ENCODE peak calls at places on chromosomes 11 and 22, in six cellular contexts. U is mesenchymal stem cell, H is Peyer's patch, T is GM23248, F is sigmoid colon, I is cardiac muscle cell. C is an unnamed sample. For H3K36me3, the result is how much of the 10 kb centered on the place peaks cover.

GRCh38 chr11:126646701-126647209 is 291.3 kb downstream of the ST3GAL4 start:
- DNase-seq in T (peak), I (no peak), H (no peak), F (no peak), U (no peak), C (no peak)

GRCh38 chr22:44925465-44926123 is 84.2 kb downstream of the PHF21B start:
- DNase-seq in H (no peak), T (no peak), U (no peak), F (peak), I (no peak), C (no peak)

GRCh38 chr11:71500601-71501021 is 26.5 kb upstream of the KRTAP5-7 start:
- DNase-seq in T (no peak), F (no peak), U (no peak), H (no peak), I (no peak), C (peak)

GRCh38 chr11:126647735-126648134 is 292.2 kb downstream of the ST3GAL4 start:
- DNase-seq in U (peak), I (no peak), T (peak), F (no peak), H (no peak), C (no peak)

GRCh38 chr11:126469308-126469707 is 113.8 kb downstream of the ST3GAL4 start:
- DNase-seq in U (no peak), T (no peak), I (no peak), H (no peak), F (no peak), C (no peak)

GRCh38 chr11:130159657-130160459 is at the start of gene ST14:
- DNase-seq in U (no peak), I (peak), T (peak), F (no peak), H (peak), C (peak)

GRCh38 chr11:83671295-83671694 is 385.1 kb upstream of the CCDC90B start:
- DNase-seq in I (no peak), T (peak), U (peak), F (no peak), H (no peak), C (no peak)

GRCh38 chr11:288328-289144 is at the start of gene PGGHG:
- DNase-seq in T (peak), F (peak), H (peak), I (peak), U (peak), C (peak)

GRCh38 chr11:133990501-133990900 is 33.7 kb upstream of the IGSF9B start:
- DNase-seq in U (no peak), H (no peak), T (no peak), F (no peak), I (no peak), C (no peak)

GRCh38 chr11:133991101-133991500 is 34.3 kb upstream of the IGSF9B start:
- DNase-seq in T (no peak), I (no peak), H (no peak), F (no peak), U (no peak), C (no peak)

GRCh38 chr11:133987221-133987620 is 30.5 kb upstream of the IGSF9B start:
- DNase-seq in U (no peak), H (no peak), F (no peak), I (no peak), T (no peak), C (no peak)

GRCh38 chr11:133986545-133986944 is 29.8 kb upstream of the IGSF9B start:
- DNase-seq in U (no peak), H (no peak), F (no peak), I (no peak), T (no peak), C (no peak)

DNA sequence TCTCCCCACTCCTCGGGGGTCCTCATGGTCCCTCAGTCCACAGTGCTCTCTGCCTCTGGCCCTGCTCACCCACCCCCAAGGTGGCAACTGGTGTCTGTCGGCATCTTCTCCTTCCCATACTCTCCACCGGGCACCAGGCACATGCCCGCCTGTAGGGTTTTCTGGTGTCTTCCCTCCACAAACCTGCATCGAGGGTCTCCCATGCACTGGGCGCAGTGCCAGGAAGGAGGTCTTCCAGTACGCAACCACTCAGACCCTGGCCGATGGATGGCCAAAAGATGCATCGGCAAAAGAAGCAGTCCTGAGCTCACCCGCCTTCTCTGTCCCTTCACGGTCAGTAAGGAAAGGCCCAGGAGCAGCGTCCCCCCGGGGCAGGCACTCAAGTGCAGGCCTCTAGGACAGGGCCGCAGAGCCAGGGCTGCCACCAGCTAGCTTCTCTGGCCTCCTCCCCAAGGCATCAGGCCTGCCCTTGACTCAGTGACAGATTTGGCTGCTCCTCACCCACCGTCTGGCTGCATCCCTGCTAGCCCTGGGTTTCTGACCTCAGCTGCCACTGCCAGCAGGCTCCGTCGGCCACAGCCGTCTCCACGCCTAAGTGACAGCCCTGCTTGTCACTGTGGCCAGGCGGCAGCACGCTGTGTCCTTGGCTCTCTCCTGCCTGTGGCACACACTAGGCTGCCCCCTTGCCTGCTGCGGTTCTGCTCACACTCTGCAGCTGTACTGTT is 32.1 kb upstream of the IGSF9B start:
- DNase-seq in H (no peak), U (no peak), T (no peak), F (no peak), I (no peak), C (no peak)
- H3K27ac ChIP-seq in H (no peak), U (no peak), T (no peak), F (no peak), I (no peak), C (no peak)

GRCh38 chr22:41528132-41528766 is 16.0 kb downstream of the POLR3H start:
- DNase-seq in I (no peak), H (no peak), T (no peak), F (no peak), U (no peak), C (no peak)

GRCh38 chr22:41525450-41526225 is 18.6 kb downstream of the POLR3H start:
- DNase-seq in T (no peak), U (no peak), I (no peak), F (no peak), H (no peak), C (no peak)

GRCh38 chr22:41526226-41526531 is 18.1 kb downstream of the POLR3H start:
- DNase-seq in H (no peak), T (no peak), F (no peak), U (no peak), I (no peak), C (no peak)

GRCh38 chr22:41528938-41529561 is 15.2 kb downstream of the POLR3H start:
- DNase-seq in H (no peak), F (no peak), T (no peak), I (no peak), U (no peak), C (no peak)

GRCh38 chr22:41526802-41527799 is 17.2 kb downstream of the POLR3H start:
- DNase-seq in F (peak), T (peak), I (peak), U (peak), H (peak), C (peak)
- H3K36me3 ChIP-seq in F (under half), T (under half), I (half or more), U (half or more), H (under half), C (under half)

GRCh38 chr22:37990302-37990701 is 5.9 kb upstream of the SOX10 start:
- DNase-seq in H (no peak), I (no peak), U (no peak), F (no peak), T (no peak), C (no peak)
- H3K27ac ChIP-seq in H (no peak), I (no peak), U (no peak), F (no peak), T (no peak), C (no peak)

GRCh38 chr11:121479839-121480238 is 27.1 kb upstream of the SORL1-AS1 start:
- DNase-seq in H (no peak), U (no peak), T (no peak), I (peak), F (no peak), C (no peak)
- H3K36me3 ChIP-seq in H (under half), U (under half), T (under half), I (under half), F (under half), C (under half)

DNA sequence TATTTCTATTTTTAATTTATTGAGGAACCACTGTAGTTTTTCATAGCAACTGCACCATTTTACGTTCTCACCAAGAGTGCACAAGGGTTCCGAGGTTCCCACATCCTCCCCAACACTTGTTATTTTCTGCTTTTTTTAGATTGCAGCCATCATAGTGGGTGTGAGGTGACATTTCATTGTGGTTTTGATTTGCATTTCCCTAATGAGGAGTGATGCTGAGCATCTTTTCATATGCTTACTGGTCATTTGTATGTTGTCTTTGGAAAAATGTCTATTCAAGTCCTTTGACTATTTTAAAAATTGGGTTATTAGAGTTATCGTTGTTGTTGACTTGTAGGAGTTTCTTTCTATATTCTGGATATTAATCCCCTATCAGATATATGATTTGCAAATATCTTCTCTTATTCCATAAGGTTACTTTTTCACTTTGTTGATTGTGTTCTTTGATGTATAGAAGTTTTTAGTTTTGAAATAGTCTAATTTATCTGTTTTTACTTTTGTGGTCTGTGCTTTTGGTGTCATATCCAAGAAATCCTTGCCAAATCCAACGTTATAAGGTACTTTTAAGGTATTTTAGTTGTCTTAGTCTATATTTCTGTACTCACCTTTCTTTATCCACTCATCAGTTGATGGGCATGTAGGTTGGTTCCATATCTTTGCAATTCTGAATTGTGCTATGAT is 9.0 kb downstream of the NEAT1 start:
- DNase-seq in T (peak), F (no peak), U (peak), H (peak), I (no peak), C (peak)
- H3K27ac ChIP-seq in T (peak), F (peak), U (peak), H (peak), I (no peak), C (peak)

GRCh38 chr22:19064354-19065054 is 57.7 kb downstream of the DGCR2 start:
- DNase-seq in F (peak), T (no peak), I (no peak), U (no peak), H (no peak), C (no peak)

GRCh38 chr22:19066531-19067271 is 55.5 kb downstream of the DGCR2 start:
- DNase-seq in F (peak), T (peak), I (no peak), U (peak), H (peak), C (no peak)

GRCh38 chr22:19063581-19064353 is 58.4 kb downstream of the DGCR2 start:
- DNase-seq in T (no peak), H (no peak), F (peak), I (no peak), U (no peak), C (no peak)

GRCh38 chr22:19065929-19066328 is 56.3 kb downstream of the DGCR2 start:
- DNase-seq in T (no peak), H (peak), F (no peak), U (no peak), I (no peak), C (no peak)

DNA sequence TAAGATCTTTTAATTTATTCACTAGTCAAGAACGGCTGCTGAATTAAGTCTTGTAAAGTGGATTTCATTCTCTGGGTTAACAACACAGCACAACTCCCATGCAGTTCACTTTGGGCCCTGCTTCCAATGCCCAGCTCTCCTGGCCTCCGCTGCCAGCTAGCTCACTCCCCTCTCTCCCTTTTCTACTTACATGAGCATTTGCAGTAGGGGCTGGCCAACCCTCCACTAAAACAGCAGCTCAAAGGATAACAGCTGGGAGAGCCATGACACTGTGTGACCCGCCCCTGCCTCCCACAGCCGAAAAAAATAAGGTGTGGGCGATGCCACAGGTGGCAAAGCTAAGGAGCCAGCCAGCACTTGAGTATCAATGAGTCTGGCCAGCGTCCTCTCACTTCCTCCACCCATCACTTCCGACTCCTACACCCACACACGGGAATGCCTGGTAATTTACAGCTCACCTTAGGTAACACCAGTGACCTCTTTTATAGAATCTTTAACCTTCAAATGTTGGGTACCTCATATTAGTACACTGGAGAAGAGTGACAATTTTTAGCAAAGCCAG is 56.8 kb downstream of the DGCR2 start:
- DNase-seq in F (peak), I (no peak), H (peak), U (no peak), T (no peak), C (no peak)
- H3K36me3 ChIP-seq in F (under half), I (under half), H (under half), U (half or more), T (under half), C (under half)

GRCh38 chr11:4699697-4700435 is 2.2 kb upstream of the OR51E2 start:
- DNase-seq in H (no peak), I (no peak), F (no peak), T (no peak), U (no peak), C (no peak)

GRCh38 chr11:4700436-4700820 is 2.8 kb upstream of the OR51E2 start:
- DNase-seq in I (no peak), H (no peak), T (no peak), F (no peak), U (no peak), C (no peak)

GRCh38 chr11:4704790-4705334 is 278 bp downstream of the MMP26 start:
- DNase-seq in H (no peak), F (no peak), T (no peak), I (no peak), U (no peak), C (no peak)

DNA sequence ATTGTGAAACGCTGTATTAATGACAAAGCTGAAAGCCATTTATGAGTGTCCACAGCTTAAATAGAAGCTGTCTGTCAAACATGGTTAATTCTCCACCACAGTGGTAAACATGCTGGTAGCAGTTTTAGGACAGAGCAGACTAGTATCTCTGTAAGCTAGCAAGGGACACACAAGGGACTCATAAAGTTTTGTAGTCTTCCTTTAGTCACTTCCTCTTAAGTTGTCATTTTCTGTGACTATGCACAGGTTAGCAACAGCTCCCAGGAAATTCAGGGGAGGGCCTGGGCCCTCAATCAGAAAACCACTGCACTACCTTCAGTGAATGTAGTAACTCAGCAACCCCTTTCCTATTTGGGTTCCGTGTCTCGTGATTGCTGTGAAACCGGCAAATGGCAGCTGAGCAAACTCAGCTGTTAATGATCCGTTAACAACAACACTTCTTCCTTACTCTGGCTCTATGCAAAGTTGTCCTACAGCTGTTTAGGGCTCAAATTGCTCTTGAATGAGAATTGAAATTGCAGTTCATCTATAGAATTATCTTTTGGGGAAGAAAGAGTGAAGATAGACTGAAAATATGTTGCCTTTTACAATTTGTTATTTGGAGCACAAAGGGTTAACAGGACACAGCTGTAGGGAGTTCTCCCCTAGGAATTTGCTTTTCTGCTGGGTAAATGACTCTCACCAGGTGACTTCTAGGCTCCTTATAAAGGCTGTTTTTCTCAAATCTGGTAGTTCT is at the start of gene MMP26:
- DNase-seq in I (no peak), T (no peak), U (peak), F (no peak), H (no peak), C (peak)
- H3K27ac ChIP-seq in I (no peak), T (no peak), U (peak), F (no peak), H (no peak), C (no peak)

GRCh38 chr11:67468835-67469811 is at the start of gene TMEM134:
- DNase-seq in I (peak), F (peak), H (peak), T (peak), U (peak), C (peak)

GRCh38 chr11:67468056-67468455 is 995 bp downstream of the TMEM134 start:
- DNase-seq in T (peak), U (no peak), I (no peak), F (no peak), H (no peak), C (peak)

GRCh38 chr11:67466962-67467771 is 1.9 kb downstream of the TMEM134 start:
- DNase-seq in H (no peak), I (no peak), T (no peak), U (no peak), F (no peak), C (no peak)

GRCh38 chr11:67470337-67471002 is 1.4 kb upstream of the TMEM134 start:
- DNase-seq in H (no peak), F (no peak), I (no peak), T (no peak), U (no peak), C (peak)

GRCh38 chr11:67468509-67468834 is 579 bp downstream of the TMEM134 start:
- DNase-seq in I (no peak), H (no peak), T (no peak), U (no peak), F (no peak), C (no peak)
- H3K36me3 ChIP-seq in I (under half), H (under half), T (under half), U (under half), F (under half), C (under half)

GRCh38 chr11:61549662-61550568 is 31.0 kb downstream of the SYT7 start:
- DNase-seq in H (no peak), U (no peak), T (no peak), F (no peak), I (no peak), C (no peak)
- H3K27ac ChIP-seq in H (no peak), U (no peak), T (no peak), F (no peak), I (no peak), C (no peak)